ENCODE peak calls at places on chromosomes 7 and 10, in nine cellular contexts. R, Q, V, G, F, S, X, A and H are unnamed samples.

GRCh38 chr10:110733256-110733952 is 89.3 kb downstream of the RBM20 start:
- DNase-seq in X (no peak), A (no peak), Q (no peak), R (no peak), V (peak), G (no peak), S (no peak), F (no peak), H (no peak)

GRCh38 chr10:126690534-126690933 is 20.0 kb upstream of the C10orf90 start:
- DNase-seq in X (no peak), Q (no peak), R (no peak), F (no peak), S (no peak), G (no peak), A (no peak), V (no peak), H (no peak)

GRCh38 chr10:33314788-33315561 is 19.5 kb downstream of the NRP1 start:
- DNase-seq in S (no peak), Q (no peak), A (peak), F (no peak), G (peak), R (no peak), X (no peak), V (no peak), H (no peak)

GRCh38 chr7:149330914-149331567 is 69.0 kb downstream of the ZNF783 start:
- DNase-seq in V (no peak), X (peak), G (no peak), Q (no peak), F (no peak), S (no peak), R (no peak), A (no peak), H (no peak)

GRCh38 chr7:55032069-55032699 is 13.4 kb downstream of the EGFR start:
- DNase-seq in S (peak), G (no peak), Q (no peak), X (no peak), V (no peak), F (no peak), A (no peak), R (no peak), H (no peak)

GRCh38 chr10:28842321-28842720 is 165.0 kb downstream of the BAMBI start:
- DNase-seq in F (no peak), Q (no peak), X (no peak), A (no peak), V (no peak), S (no peak), G (peak), R (no peak), H (no peak)

GRCh38 chr10:86321568-86321967 is 45.0 kb downstream of the GRID1 start:
- DNase-seq in V (no peak), S (no peak), Q (no peak), R (no peak), G (no peak), A (no peak), F (no peak), X (no peak), H (no peak)

GRCh38 chr7:137325927-137326326 is 17.6 kb downstream of the PTN start:
- DNase-seq in V (no peak), S (no peak), F (no peak), X (no peak), G (no peak), R (no peak), A (no peak), Q (no peak), H (no peak)

GRCh38 chr7:36119005-36119711 is 33.9 kb upstream of the EEPD1 start:
- DNase-seq in G (peak), V (no peak), X (no peak), R (no peak), S (no peak), A (peak), F (no peak), Q (peak), H (no peak)

GRCh38 chr10:77077546-77077945 is 560.1 kb downstream of the KCNMA1 start:
- DNase-seq in G (no peak), V (no peak), A (no peak), S (peak), X (no peak), R (no peak), Q (no peak), F (no peak), H (no peak)

GRCh38 chr10:47383254-47384147 is 592 bp downstream of the ZNF488 start:
- DNase-seq in A (no peak), R (no peak), F (no peak), Q (no peak), S (no peak), X (no peak), G (no peak), V (no peak), H (no peak)

GRCh38 chr7:100034871-100035510 is 14.6 kb upstream of the ZSCAN21 start:
- DNase-seq in S (no peak), Q (no peak), G (peak), R (no peak), X (no peak), A (no peak), F (no peak), V (no peak), H (no peak)
- H3K27ac ChIP-seq in S (no peak), Q (no peak), G (peak), R (no peak), X (no peak), A (no peak), F (no peak), V (no peak), H (no peak)

DNA sequence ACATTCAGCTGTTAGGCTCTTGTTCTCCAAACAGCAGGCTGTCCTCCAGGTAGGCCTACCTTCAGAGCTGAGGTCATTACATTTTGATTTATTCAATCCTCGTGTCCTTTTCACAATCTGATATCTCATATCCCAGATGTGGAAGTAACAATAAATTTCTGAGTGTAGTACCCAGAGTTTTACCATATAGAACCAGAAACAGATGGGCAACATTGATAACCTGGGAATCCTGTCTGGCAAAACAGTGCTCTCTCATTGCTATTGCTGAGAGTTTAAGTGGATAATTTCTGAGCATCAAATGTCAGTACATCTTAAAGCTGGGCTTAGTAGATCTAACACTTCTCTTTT is 1007.8 kb downstream of the REEP3 start:
- DNase-seq in R (no peak), V (no peak), X (no peak), S (no peak), Q (no peak), G (no peak), F (no peak), A (no peak), H (no peak)
- TF ChIP-seq POLR2A in R (no peak), V (no peak), X (no peak), S (no peak), Q (no peak), G (no peak), F (no peak), A (no peak), H (no peak)

DNA sequence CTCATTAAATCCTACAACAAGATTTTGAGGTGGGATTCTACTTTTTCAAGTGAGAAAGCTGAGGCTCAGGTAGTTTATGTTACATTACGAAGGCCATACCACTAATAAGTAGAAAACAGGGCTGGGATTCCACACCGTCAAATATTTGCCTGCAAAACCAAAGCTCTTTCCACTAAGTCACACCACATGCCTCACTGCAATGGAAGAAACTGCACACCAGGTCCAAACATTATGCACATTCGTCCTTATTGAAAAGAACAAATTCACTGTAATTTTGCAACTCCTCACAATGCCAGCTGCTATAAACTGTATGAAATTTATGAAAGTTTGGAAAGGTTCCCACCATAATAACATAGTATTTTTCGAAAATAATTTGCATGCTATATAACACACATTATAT is 66.5 kb downstream of the DGKB start:
- DNase-seq in S (no peak), G (no peak), X (no peak), A (no peak), V (no peak), Q (no peak), F (no peak), R (no peak), H (no peak)
- H3K4me3 ChIP-seq in S (no peak), G (no peak), X (no peak), A (no peak), V (no peak), Q (no peak), F (no peak), R (no peak), H (no peak)

GRCh38 chr7:27122075-27122910 is 8.3 kb downstream of the HOXA4 start:
- DNase-seq in X (no peak), G (peak), S (no peak), F (no peak), A (no peak), V (no peak), R (peak), Q (peak), H (no peak)
- H3K27ac ChIP-seq in X (no peak), G (peak), S (peak), F (no peak), A (no peak), V (no peak), R (peak), Q (peak), H (no peak)

DNA sequence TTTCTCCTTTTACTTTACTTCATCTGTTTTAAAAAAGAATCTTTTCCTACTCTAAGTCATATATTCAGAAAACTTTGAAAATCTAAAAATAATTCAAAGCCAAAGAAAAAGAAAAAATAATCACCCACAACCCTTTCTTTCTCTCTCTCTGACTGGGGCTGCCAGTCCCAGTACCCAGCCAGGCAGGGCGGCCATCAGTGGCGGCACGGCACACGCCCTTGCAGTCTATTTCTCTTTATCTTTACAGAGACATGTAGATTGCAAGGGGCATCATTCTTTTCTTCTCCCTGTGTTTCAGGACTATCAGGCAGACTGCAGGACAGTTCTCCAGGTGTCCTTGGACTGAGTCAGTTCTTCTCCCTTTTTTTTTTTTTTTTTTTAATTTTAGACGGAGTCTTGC is 180.0 kb downstream of the SNX10 start:
- DNase-seq in V (no peak), Q (no peak), S (no peak), R (peak), F (no peak), G (no peak), A (no peak), X (no peak), H (no peak)
- TF ChIP-seq POLR2A in V (no peak), Q (no peak), S (no peak), R (no peak), F (no peak), G (no peak), A (no peak), X (no peak), H (no peak)

DNA sequence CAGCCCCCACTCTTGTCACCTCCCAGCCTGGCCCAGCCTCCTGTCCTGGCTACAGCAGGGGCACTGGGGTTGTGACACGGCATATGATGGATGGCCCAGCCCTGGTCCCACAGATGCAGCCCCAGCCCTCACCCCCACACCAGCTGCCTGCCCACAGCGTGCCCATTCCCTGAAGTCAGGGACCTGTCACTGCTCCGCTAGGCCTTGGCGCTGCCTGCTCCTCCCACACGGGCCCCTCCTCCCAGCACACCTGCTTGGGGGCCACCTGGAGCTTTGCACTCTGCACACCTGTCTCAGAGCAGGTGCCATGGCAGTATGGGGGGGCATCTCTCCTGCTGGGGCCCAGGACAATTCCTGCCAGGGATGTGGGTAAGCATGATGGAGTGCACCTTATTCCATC is 3.5 kb downstream of the GCK start:
- DNase-seq in S (no peak), R (peak), X (no peak), G (no peak), V (no peak), Q (no peak), F (no peak), A (no peak), H (no peak)
- H3K4me3 ChIP-seq in S (no peak), R (no peak), X (no peak), G (no peak), V (no peak), Q (no peak), F (no peak), A (no peak), H (no peak)

DNA sequence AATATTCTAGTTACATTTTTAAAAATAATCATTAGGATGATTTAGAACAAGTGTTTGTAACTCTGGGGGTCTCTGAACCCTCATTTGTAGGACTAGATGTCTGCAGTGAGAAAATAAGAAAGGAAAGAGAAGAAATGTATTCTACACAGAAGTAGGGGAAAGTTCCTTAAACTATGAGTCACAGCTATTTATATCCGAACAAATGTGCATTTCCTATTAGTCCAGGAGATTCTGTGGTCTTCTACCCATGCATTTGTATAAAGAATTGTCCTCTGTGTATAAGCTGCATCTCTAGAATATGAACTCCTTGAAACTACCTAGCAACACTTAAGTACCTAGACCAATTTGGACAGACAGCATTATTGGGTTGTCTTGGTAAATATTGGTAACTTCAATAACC is 15.9 kb upstream of the CD36 start:
- DNase-seq in S (no peak), X (no peak), R (no peak), G (peak), A (no peak), V (no peak), Q (no peak), F (no peak), H (no peak)
- H3K27ac ChIP-seq in S (no peak), X (no peak), R (no peak), G (no peak), A (no peak), V (no peak), Q (no peak), F (no peak), H (no peak)